ENCODE peak calls at places on chromosomes 3 and 15, in four cellular contexts. E is colonic mucosa; P is CD8-positive, alpha-beta T cell; W is prostate gland. N is an unnamed sample.

GRCh38 chr3:52062499-52062898 is 6.1 kb upstream of the DUSP7 start:
- DNase-seq in E (no peak), P (no peak), W (no peak), N (no peak)

GRCh38 chr3:178439504-178439903 is 96.7 kb upstream of the KCNMB2 start:
- DNase-seq in E (no peak), P (no peak), W (no peak), N (no peak)

GRCh38 chr15:33473005-33473404 is 162.2 kb downstream of the RYR3 start:
- DNase-seq in E (no peak), P (no peak), W (no peak), N (no peak)

GRCh38 chr3:16059081-16059537 is 115.4 kb upstream of the GALNT15 start:
- DNase-seq in E (no peak), P (no peak), W (no peak), N (no peak)

GRCh38 chr3:100833483-100833882 is 124.2 kb downstream of the TFG start:
- DNase-seq in E (no peak), P (no peak), W (no peak), N (no peak)

GRCh38 chr3:13459605-13460340 is 20.3 kb upstream of the HDAC11 start:
- DNase-seq in E (no peak), P (no peak), W (no peak), N (no peak)

GRCh38 chr15:78067328-78068241 is 9.9 kb downstream of the TBC1D2B start:
- DNase-seq in E (no peak), P (no peak), W (peak), N (peak)

GRCh38 chr3:170221924-170222646 is at the start of gene PRKCI:
- DNase-seq in E (peak), P (peak), W (peak), N (peak)

GRCh38 chr3:110624571-110624970 is 447.0 kb upstream of the NECTIN3 start:
- DNase-seq in E (no peak), P (no peak), W (no peak), N (no peak)

GRCh38 chr15:62211348-62211747 is 46.3 kb upstream of the C2CD4B start:
- DNase-seq in E (no peak), P (no peak), W (no peak), N (no peak)

GRCh38 chr15:62209322-62209721 is 44.2 kb upstream of the C2CD4B start:
- DNase-seq in E (peak), P (no peak), W (peak), N (no peak)

GRCh38 chr15:62208884-62209283 is 43.8 kb upstream of the C2CD4B start:
- DNase-seq in E (no peak), P (no peak), W (no peak), N (no peak)

GRCh38 chr15:62209821-62210220 is 44.7 kb upstream of the C2CD4B start:
- DNase-seq in E (no peak), P (no peak), W (peak), N (no peak)

GRCh38 chr15:62212746-62213145 is 47.7 kb upstream of the C2CD4B start:
- DNase-seq in E (no peak), P (no peak), W (no peak), N (no peak)
- H3K4me3 ChIP-seq in E (no peak), P (no peak), W (no peak), N (no peak)

DNA sequence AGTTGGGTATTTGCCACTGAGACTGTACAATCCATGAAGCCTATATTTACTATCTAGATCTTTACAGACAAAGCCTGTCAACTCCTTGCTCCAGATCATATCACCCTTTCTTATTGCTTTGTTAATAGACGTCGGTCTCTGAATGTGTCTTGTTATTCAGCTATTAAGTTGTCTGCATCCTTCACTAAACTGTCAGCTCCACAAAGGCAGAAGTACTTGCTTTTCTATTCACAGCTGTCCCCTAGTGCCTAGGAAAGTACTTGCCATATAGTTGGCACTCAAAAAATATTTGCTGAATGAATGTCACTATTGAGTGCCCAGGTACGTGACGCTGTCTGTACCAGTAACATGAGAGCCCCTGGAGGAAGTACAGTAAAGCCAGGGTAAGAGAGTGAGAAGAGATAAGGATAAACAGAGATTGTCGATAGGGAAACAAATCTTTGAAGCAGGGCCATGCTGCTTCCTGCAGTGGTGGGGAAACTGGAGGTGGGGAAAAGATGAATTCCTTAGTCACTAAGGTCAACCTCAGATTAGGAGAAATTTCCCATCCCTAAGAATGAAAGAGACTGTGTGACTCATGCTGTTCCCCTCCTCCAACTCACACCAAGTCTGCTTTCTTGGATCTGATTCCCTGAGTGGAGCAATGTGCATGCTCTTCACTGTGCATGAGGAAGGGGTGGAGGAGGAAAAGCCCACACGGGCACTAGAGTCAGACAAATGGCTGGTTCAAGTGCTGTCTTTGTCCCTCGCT is 36.3 kb downstream of the PRICKLE2 start:
- DNase-seq in E (no peak), P (no peak), W (peak), N (peak)
- TF ChIP-seq CTCF in E (no peak), P (no peak), W (no peak), N (no peak)

GRCh38 chr3:186587183-186587582 is 16.7 kb downstream of the DNAJB11 start:
- DNase-seq in E (no peak), P (no peak), W (no peak), N (no peak)

GRCh38 chr3:186590580-186591296 is 20.2 kb downstream of the DNAJB11 start:
- DNase-seq in E (no peak), P (no peak), W (no peak), N (no peak)

GRCh38 chr3:186589856-186590579 is 19.5 kb downstream of the DNAJB11 start:
- DNase-seq in E (no peak), P (no peak), W (no peak), N (no peak)

GRCh38 chr3:186588619-186589018 is 18.1 kb downstream of the DNAJB11 start:
- DNase-seq in E (no peak), P (no peak), W (no peak), N (no peak)

DNA sequence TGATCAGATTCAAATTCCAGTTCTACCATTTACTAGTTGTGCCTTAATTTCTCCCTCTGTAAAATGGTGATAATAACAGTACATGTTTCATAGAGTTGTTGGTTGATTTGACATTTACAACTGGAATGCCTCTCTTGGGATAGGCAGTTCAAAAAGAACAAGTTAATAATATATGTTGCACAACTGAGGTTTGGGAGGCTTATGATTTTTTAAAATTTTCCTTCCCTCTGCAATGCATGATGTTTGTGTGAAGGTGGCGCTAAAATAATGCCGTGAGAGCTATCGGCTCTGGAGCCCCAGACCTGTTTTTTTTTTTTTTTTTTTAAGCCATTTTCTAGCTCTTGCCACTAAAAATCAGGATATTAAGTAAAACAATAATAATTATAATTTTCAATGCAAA is 18.6 kb downstream of the DNAJB11 start:
- DNase-seq in E (no peak), P (no peak), W (no peak), N (no peak)
- H3K4me3 ChIP-seq in E (no peak), P (no peak), W (no peak), N (no peak)

GRCh38 chr3:67977762-67978161 is 323.4 kb upstream of the SUCLG2 start:
- DNase-seq in E (no peak), P (no peak), W (no peak), N (no peak)
- TF ChIP-seq CTCF in E (no peak), P (no peak), W (no peak), N (no peak)

GRCh38 chr3:189838291-189838690 is 207.1 kb downstream of the TP63 start:
- DNase-seq in E (no peak), P (no peak), W (no peak), N (no peak)

GRCh38 chr3:189839576-189839975 is 208.4 kb downstream of the TP63 start:
- DNase-seq in E (no peak), P (no peak), W (no peak), N (no peak)

GRCh38 chr3:189834462-189834861 is 203.3 kb downstream of the TP63 start:
- DNase-seq in E (no peak), P (no peak), W (no peak), N (no peak)

GRCh38 chr3:189833996-189834395 is 202.8 kb downstream of the TP63 start:
- DNase-seq in E (no peak), P (no peak), W (peak), N (no peak)

GRCh38 chr3:189836795-189837194 is 205.6 kb downstream of the TP63 start:
- DNase-seq in E (no peak), P (no peak), W (no peak), N (no peak)
- H3K4me3 ChIP-seq in E (no peak), P (no peak), W (no peak), N (no peak)

GRCh38 chr15:34616613-34617012 is 33.2 kb upstream of the GOLGA8B start:
- DNase-seq in E (no peak), P (no peak), W (no peak), N (no peak)
- TF ChIP-seq CTCF in E (no peak), P (no peak), W (no peak), N (peak)

DNA sequence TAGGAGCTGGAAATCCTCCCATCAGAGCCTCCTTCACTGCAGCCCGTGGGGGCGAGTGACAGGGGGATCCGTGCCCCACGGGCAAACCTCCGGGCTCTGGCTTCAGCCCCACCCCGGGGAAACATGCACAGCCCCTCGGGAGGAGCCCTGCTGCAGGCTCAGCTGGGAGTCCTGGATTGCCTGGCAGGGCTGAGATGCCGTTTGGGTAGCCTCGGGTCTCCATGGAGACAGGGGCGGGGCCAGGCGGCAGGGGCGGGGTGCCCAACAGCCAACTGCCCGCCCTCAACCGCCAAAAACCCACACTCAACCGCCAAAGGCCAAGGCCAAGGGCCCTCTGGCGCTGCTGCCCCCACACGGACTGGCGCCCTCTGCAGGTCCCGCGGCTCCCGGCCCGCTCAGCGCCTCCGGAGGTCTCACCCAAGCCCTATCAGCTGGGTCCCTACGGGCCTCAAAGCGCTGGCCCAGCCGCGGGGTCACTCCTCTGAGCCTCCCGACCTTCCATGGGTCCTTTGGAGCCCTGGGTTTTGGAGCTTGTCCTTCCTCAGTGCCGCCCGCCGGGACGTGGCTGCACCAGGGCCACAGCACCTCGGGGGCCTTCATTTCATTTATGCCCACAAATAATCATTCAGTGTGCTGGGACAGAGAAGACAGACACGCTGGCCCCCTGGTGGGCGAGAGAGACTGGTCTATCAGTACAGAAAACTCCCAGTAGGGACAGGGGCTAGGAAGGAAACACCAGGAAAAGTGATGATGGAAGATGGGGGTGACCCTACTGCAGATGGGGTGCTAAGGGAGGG is 33.5 kb upstream of the ACAD9 start:
- DNase-seq in E (peak), P (peak), W (peak), N (no peak)
- H3K4me3 ChIP-seq in E (peak), P (peak), W (peak), N (no peak)

GRCh38 chr3:120180731-120181412 is 86.6 kb upstream of the GSK3B start:
- DNase-seq in E (no peak), P (no peak), W (no peak), N (no peak)

GRCh38 chr3:120174811-120175210 is 80.6 kb upstream of the GSK3B start:
- DNase-seq in E (peak), P (no peak), W (no peak), N (no peak)

GRCh38 chr3:120177151-120177550 is 82.9 kb upstream of the GSK3B start:
- DNase-seq in E (no peak), P (no peak), W (peak), N (peak)

GRCh38 chr3:120181632-120182031 is 87.4 kb upstream of the GSK3B start:
- DNase-seq in E (no peak), P (no peak), W (no peak), N (no peak)

GRCh38 chr3:120177907-120178306 is 83.7 kb upstream of the GSK3B start:
- DNase-seq in E (no peak), P (no peak), W (no peak), N (no peak)
- TF ChIP-seq CTCF in E (no peak), P (no peak), W (no peak), N (no peak)

GRCh38 chr3:71304684-71305083 is 278.8 kb downstream of the FOXP1 start:
- DNase-seq in E (no peak), P (no peak), W (peak), N (no peak)
- H3K4me3 ChIP-seq in E (peak), P (peak), W (peak), N (no peak)

GRCh38 chr3:53134631-53135232 is 4.5 kb upstream of the RFT1 start:
- DNase-seq in E (peak), P (peak), W (peak), N (peak)
- TF ChIP-seq CTCF in E (peak), P (peak), W (peak), N (peak)